ENCODE peak calls at places on chromosomes 11 and 22, in seven cellular contexts. L is HepG2, G is HEK293T, K is GM12878, M is WTC11, T is HCT116, H is K562. R is an unnamed sample.

GRCh38 chr11:123235117-123235686 is 40.2 kb upstream of the CLMP start:
- DNase-seq in H (peak), L (peak), K (no peak), T (peak), M (peak), G (peak), R (no peak)

GRCh38 chr11:11070976-11071375 is 213.1 kb upstream of the ZBED5 start:
- DNase-seq in L (no peak), M (no peak), K (no peak), G (no peak), H (no peak), T (no peak), R (no peak)

GRCh38 chr11:70255717-70256116 is 14.8 kb upstream of the PPFIA1 start:
- DNase-seq in M (no peak), H (no peak), K (no peak), G (no peak), T (no peak), L (no peak), R (no peak)

GRCh38 chr11:116986521-116987105 is 111.6 kb downstream of the SIK3 start:
- DNase-seq in T (no peak), K (peak), G (no peak), H (no peak), M (no peak), L (peak), R (no peak)

GRCh38 chr11:74725701-74726100 is 5.5 kb downstream of the CHRDL2 start:
- DNase-seq in K (no peak), M (no peak), G (no peak), L (no peak), T (no peak), H (no peak), R (no peak)

GRCh38 chr11:834371-835316 is 1.9 kb downstream of the CD151 start:
- DNase-seq in T (peak), K (no peak), L (no peak), M (no peak), G (no peak), H (no peak), R (no peak)

GRCh38 chr11:134521452-134522289 is 109.6 kb upstream of the B3GAT1 start:
- DNase-seq in G (no peak), K (no peak), T (no peak), H (no peak), M (no peak), L (no peak), R (no peak)

GRCh38 chr22:36701941-36702640 is 1.5 kb downstream of the CACNG2 start:
- DNase-seq in L (no peak), K (no peak), G (no peak), H (no peak), T (no peak), M (no peak), R (no peak)

GRCh38 chr11:124669193-124669592 is 4.3 kb downstream of the SIAE start:
- DNase-seq in K (no peak), H (peak), M (peak), G (peak), T (peak), L (peak), R (peak)

GRCh38 chr11:72838691-72839305 is 24.6 kb downstream of the ATG16L2 start:
- DNase-seq in M (no peak), H (no peak), G (no peak), T (no peak), K (no peak), L (no peak), R (no peak)

GRCh38 chr11:78038697-78039313 is 15.7 kb upstream of the KCTD14 start:
- DNase-seq in T (no peak), K (no peak), L (peak), H (no peak), M (no peak), G (no peak), R (no peak)

GRCh38 chr11:111001091-111001430 is 244.5 kb upstream of the POU2AF2 start:
- DNase-seq in T (no peak), K (no peak), G (no peak), H (no peak), L (no peak), M (no peak), R (no peak)

GRCh38 chr11:118921121-118921928 is 4.4 kb downstream of the BCL9L start:
- DNase-seq in H (peak), L (peak), M (no peak), T (no peak), K (no peak), G (no peak), R (no peak)

GRCh38 chr11:115407496-115407895 is 96.7 kb downstream of the CADM1 start:
- DNase-seq in H (no peak), G (no peak), K (no peak), M (no peak), T (no peak), L (no peak), R (no peak)

GRCh38 chr11:27718346-27718852 is 18.1 kb upstream of the BDNF start:
- DNase-seq in H (no peak), T (peak), M (peak), K (no peak), G (peak), L (no peak), R (no peak)

GRCh38 chr11:617248-617911 is 1.6 kb upstream of the IRF7 start:
- DNase-seq in H (no peak), G (no peak), M (no peak), K (no peak), L (no peak), T (no peak), R (peak)

GRCh38 chr22:31747441-31747840 is 2.5 kb downstream of the PRR14L start:
- DNase-seq in M (no peak), K (no peak), L (no peak), H (no peak), G (no peak), T (no peak), R (no peak)

GRCh38 chr11:103906291-103906850 is 130.1 kb upstream of the DDI1 start:
- DNase-seq in M (no peak), L (no peak), G (no peak), K (no peak), H (no peak), T (no peak), R (no peak)

GRCh38 chr11:72831521-72832300 is 17.5 kb downstream of the ATG16L2 start:
- DNase-seq in K (no peak), M (peak), H (peak), G (peak), T (peak), L (peak), R (peak)

GRCh38 chr11:72556433-72556832 is 117.8 kb downstream of the PDE2A start:
- DNase-seq in M (no peak), H (no peak), L (no peak), T (no peak), K (no peak), G (no peak), R (no peak)

GRCh38 chr11:109939176-109939810 is 153.9 kb upstream of the ZC3H12C start:
- DNase-seq in H (peak), G (peak), K (no peak), M (no peak), L (peak), T (peak), R (no peak)

GRCh38 chr11:126198648-126199047 is 12.8 kb downstream of the RPUSD4 start:
- DNase-seq in M (no peak), H (no peak), K (no peak), L (no peak), G (no peak), T (no peak), R (no peak)

DNA sequence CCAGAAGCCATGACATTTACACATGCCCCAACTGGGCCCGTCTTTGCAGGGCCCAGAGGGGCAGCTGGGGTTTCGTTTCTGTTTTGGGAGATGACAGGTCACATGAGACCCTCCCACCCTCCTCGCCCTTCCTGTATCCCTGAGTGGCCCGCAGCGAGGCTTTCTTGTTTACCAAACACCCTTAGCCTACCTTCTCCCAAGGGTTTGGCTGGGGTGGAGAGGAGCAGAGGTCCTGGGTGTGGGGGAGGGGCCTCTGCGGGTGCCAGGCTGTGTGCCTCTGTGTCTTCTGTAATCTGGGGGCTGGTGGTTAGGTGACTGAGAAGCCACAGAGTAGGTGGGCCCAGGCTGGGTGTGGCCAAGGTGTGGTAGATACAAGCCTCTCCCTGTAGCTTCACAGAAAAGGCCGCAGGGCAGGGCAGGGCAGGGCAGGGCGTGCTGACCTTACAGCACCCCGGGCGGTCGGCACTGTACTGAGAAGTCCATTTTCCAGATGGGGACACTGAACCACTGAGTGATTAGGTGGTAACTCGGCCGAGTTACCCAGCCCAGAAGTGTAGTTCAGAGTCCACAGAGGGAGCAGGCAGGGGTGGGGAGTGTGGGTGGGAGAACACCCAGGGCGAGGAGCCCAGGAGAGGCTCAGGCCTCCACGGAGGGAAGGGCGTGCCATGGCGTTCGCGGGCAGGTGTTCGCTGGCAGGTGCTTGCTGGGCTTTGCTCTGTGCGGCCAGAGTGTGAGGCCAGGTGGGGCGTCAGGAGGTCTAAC is 8.7 kb downstream of the PRR5 start:
- DNase-seq in H (no peak), L (no peak), G (no peak), T (no peak), K (no peak), M (no peak), R (no peak)
- TF ChIP-seq SP1 in H (no peak), L (no peak), G (no peak), T (no peak), K (no peak), M (no peak), R (no peak)

DNA sequence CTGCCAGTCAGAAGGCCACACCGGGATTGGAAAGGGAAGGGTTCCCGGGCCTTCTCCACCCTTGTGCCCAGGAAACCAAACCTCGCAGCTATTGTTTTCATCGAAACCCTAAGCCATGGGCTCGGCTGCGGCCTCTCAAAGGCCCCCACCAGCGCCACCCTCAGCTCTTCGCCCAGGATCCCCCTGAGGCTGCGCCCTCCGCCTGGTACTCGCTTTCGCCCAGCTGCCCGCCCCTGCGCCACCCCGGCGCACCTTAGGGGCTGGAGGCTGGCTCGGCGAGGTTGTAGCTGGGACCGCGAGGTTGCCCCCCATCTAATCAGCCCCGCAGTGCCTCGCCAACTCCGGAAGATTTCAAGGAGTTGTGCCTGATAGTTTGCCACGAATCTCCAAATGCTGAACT is 49.0 kb downstream of the FZD4 start:
- DNase-seq in K (no peak), H (no peak), T (no peak), M (no peak), L (no peak), G (no peak), R (no peak)
- TF ChIP-seq SP1 in K (no peak), H (no peak), T (no peak), M (no peak), L (no peak), G (no peak), R (no peak)

GRCh38 chr11:129277216-129277838 is 85.2 kb upstream of the ARHGAP32 start:
- DNase-seq in H (no peak), L (peak), T (no peak), K (no peak), M (no peak), G (no peak), R (no peak)

GRCh38 chr11:129278586-129279319 is 86.6 kb upstream of the ARHGAP32 start:
- DNase-seq in G (peak), T (no peak), M (peak), H (no peak), L (no peak), K (no peak), R (no peak)

GRCh38 chr11:129280027-129280811 is 88.1 kb upstream of the ARHGAP32 start:
- DNase-seq in H (no peak), G (no peak), M (no peak), L (peak), T (no peak), K (no peak), R (no peak)

GRCh38 chr11:129281471-129282268 is 89.5 kb upstream of the ARHGAP32 start:
- DNase-seq in K (no peak), L (no peak), H (no peak), M (no peak), G (no peak), T (no peak), R (no peak)

DNA sequence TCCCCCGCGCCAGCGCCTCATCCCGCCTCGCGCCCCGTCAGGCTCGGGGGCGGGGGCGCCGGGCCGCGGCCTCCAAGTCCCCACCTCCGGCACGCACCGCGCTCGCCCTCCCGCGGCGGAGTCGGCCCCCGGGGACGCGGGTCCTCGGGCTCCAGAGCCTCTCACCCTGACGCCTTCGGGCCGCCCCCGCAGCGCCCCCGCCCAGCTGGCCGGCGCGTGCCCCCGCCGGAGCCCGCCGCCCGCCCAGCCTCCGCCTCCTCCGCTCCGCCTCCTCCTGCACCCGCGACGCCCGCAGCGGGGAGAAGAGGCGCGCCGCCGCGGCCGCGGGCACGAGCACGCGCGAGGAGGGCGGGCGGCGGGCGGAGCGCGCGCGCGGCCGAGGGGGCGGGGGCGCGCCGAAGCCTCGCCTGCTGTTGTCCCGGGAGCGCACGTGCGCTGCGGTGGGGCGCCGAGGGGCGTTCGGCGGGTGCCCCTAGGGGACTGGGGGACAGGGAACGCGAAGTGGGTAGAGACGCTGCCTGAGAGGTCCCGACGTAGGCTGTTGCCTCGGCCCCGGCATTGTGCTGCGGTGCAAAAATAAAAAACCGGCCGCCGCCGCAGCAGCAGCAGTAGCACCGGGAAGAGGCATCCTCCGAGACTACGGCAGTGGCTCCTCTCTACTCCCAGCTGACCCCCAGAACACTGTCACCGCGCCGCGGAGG is 87.4 kb upstream of the ARHGAP32 start:
- DNase-seq in K (no peak), L (peak), G (peak), M (peak), H (no peak), T (peak), R (peak)
- TF ChIP-seq SP1 in K (no peak), L (peak), G (no peak), M (peak), H (no peak), T (no peak), R (no peak)

DNA sequence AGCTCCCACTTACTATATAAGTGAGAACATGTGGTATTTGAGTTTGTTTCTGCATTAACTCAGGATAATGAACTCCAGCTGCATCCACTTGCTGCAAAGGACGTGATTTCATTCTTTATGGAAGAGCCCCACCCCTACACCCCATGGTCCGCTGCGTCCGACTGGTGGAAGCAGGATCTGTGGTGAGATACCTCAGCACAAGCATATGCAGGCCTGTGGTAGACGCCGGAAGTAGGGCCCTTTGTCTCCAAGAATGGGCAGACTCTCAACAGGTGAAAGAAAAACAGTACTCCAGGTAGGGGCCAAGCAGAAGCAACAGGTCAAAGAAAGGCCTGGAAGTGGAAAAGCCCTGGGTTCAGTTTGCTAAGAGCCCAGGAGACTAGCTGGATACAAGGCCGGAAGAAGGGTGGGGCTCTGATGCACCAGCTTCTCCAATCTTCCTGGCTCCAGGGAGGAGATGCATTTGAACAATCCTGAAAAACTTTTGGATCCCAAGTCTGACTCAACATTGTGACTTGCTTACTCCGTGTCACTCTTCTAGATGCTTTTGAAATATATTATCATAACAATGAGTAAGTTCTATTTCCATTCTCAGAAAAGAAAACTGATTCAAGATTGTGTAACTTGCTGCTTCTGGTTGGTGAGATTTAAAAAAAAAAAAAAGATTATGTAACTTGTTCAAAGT is 30.4 kb downstream of the NEAT1 start:
- DNase-seq in H (no peak), M (no peak), L (no peak), K (no peak), G (no peak), T (no peak), R (no peak)
- TF ChIP-seq SP1 in H (no peak), M (no peak), L (no peak), K (no peak), G (no peak), T (no peak), R (no peak)

GRCh38 chr11:6526411-6527135 is 29.5 kb downstream of the DNHD1 start:
- DNase-seq in M (no peak), G (no peak), T (no peak), H (no peak), K (peak), L (no peak), R (no peak)

GRCh38 chr11:6520265-6520664 is 23.2 kb downstream of the DNHD1 start:
- DNase-seq in M (no peak), K (no peak), H (no peak), T (no peak), L (no peak), G (no peak), R (no peak)

DNA sequence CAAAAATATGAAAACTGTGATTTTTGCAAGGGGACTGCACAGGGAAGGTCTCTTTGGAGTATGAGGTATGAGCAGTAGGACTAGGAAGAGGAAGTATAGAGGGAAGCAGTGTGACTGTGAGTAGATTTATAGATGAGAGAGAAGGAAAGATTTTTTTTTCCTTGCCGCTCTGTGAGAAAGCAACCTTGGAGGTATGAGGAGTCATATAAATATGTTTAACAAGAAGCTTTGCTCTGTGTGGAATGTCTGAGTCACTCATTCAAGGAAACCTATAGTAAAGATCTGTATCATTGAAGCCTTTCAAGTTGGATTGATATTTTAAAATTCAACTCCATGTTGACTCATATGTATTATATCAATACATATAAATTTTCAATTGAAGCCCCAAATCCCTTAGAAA is 26.2 kb downstream of the DNHD1 start:
- DNase-seq in M (no peak), G (no peak), T (peak), H (no peak), K (no peak), L (no peak), R (no peak)
- TF ChIP-seq SP1 in M (no peak), G (no peak), T (no peak), H (no peak), K (no peak), L (no peak), R (no peak)

GRCh38 chr11:129701706-129702105 is 113.9 kb upstream of the TMEM45B start:
- DNase-seq in T (no peak), H (no peak), K (no peak), G (no peak), L (no peak), M (no peak), R (no peak)

GRCh38 chr11:129702410-129703390 is 112.9 kb upstream of the TMEM45B start:
- DNase-seq in M (no peak), H (no peak), L (no peak), G (no peak), K (no peak), T (no peak), R (no peak)

GRCh38 chr11:129698212-129698611 is 117.4 kb upstream of the TMEM45B start:
- DNase-seq in T (no peak), H (no peak), L (no peak), M (no peak), K (no peak), G (no peak), R (no peak)

GRCh38 chr11:129699711-129700304 is 115.8 kb upstream of the TMEM45B start:
- DNase-seq in K (no peak), L (no peak), G (peak), H (no peak), M (no peak), T (no peak), R (no peak)

DNA sequence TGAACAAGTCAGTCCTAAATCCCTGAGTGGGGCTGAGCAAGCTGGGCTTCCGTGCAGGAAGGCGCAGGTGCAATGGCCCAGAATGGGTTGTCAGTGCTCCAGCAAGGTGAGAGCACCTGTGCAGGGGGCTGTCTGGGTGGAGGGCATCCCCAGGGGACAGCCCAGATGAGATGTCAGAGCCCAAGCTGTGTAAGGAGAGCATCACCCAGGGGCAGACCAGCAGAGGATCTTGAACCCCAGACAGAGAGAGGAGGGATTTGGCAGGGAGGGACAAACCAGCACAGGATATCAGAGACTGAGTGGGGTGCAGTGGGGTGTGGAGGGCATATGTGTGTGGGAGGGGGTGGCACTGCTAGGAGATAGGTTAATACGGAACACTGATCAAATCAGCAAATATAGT is 114.9 kb upstream of the TMEM45B start:
- DNase-seq in T (no peak), K (no peak), L (no peak), M (no peak), H (no peak), G (no peak), R (no peak)
- TF ChIP-seq SP1 in T (no peak), K (no peak), L (no peak), M (no peak), H (no peak), G (no peak), R (no peak)

GRCh38 chr11:128903248-128904041 is 12.3 kb downstream of the KCNJ5 start:
- DNase-seq in K (no peak), M (no peak), T (no peak), L (no peak), H (no peak), G (no peak), R (no peak)
- TF ChIP-seq SP1 in K (no peak), M (no peak), T (no peak), L (no peak), H (no peak), G (no peak), R (no peak)

R was measured in H1.